ENCODE peak calls at places on chromosomes 5 and 9, in nine cellular contexts. One of them, this sample, is unnamed.

GRCh38 chr9:1013018-1013417 is 36.6 kb downstream of the DMRT3 start:
- DNase-seq in spleen: no peak
- DNase-seq in trophoblast cell: no peak
- DNase-seq in KG1: no peak
- DNase-seq in A549: no peak
- DNase-seq in GM13977: no peak
- DNase-seq in RCC 7860: no peak
- DNase-seq in CD4-positive, alpha-beta T cell: no peak
- DNase-seq in mesenchymal stem cell: no peak
- DNase-seq in this sample: no peak

GRCh38 chr9:88697764-88698436 is 162.9 kb downstream of the NXNL2 start:
- DNase-seq in trophoblast cell: no peak
- DNase-seq in RCC 7860: no peak
- DNase-seq in CD4-positive, alpha-beta T cell: no peak
- DNase-seq in KG1: no peak
- DNase-seq in A549: no peak
- DNase-seq in mesenchymal stem cell: peak
- DNase-seq in GM13977: no peak
- DNase-seq in spleen: no peak
- DNase-seq in this sample: no peak

GRCh38 chr9:136996361-136997281 is at the start of gene CLIC3:
- DNase-seq in CD4-positive, alpha-beta T cell: peak
- DNase-seq in GM13977: no peak
- DNase-seq in RCC 7860: no peak
- DNase-seq in mesenchymal stem cell: peak
- DNase-seq in trophoblast cell: peak
- DNase-seq in spleen: peak
- DNase-seq in A549: peak
- DNase-seq in KG1: no peak
- DNase-seq in this sample: no peak

GRCh38 chr5:122316652-122317051 is 4.6 kb downstream of the SNCAIP start:
- DNase-seq in GM13977: no peak
- DNase-seq in KG1: no peak
- DNase-seq in RCC 7860: no peak
- DNase-seq in spleen: no peak
- DNase-seq in trophoblast cell: no peak
- DNase-seq in A549: no peak
- DNase-seq in mesenchymal stem cell: no peak
- DNase-seq in CD4-positive, alpha-beta T cell: no peak
- DNase-seq in this sample: no peak

GRCh38 chr5:11790201-11790600 is 114.0 kb downstream of the CTNND2 start:
- DNase-seq in mesenchymal stem cell: no peak
- DNase-seq in trophoblast cell: no peak
- DNase-seq in KG1: no peak
- DNase-seq in RCC 7860: no peak
- DNase-seq in GM13977: no peak
- DNase-seq in spleen: no peak
- DNase-seq in CD4-positive, alpha-beta T cell: no peak
- DNase-seq in A549: no peak
- DNase-seq in this sample: no peak

GRCh38 chr5:65480306-65480865 is 1.3 kb downstream of the ADAMTS6 start:
- DNase-seq in CD4-positive, alpha-beta T cell: peak
- DNase-seq in A549: no peak
- DNase-seq in KG1: peak
- DNase-seq in RCC 7860: peak
- DNase-seq in GM13977: no peak
- DNase-seq in spleen: no peak
- DNase-seq in mesenchymal stem cell: peak
- DNase-seq in trophoblast cell: peak
- DNase-seq in this sample: peak

GRCh38 chr5:7261049-7261448 is 134.9 kb upstream of the ADCY2 start:
- DNase-seq in GM13977: peak
- DNase-seq in trophoblast cell: peak
- DNase-seq in mesenchymal stem cell: peak
- DNase-seq in CD4-positive, alpha-beta T cell: no peak
- DNase-seq in KG1: no peak
- DNase-seq in spleen: no peak
- DNase-seq in RCC 7860: no peak
- DNase-seq in A549: peak
- DNase-seq in this sample: no peak

GRCh38 chr9:101311759-101312420 is 72.9 kb downstream of the BAAT start:
- DNase-seq in A549: peak
- DNase-seq in KG1: peak
- DNase-seq in RCC 7860: peak
- DNase-seq in spleen: no peak
- DNase-seq in trophoblast cell: peak
- DNase-seq in CD4-positive, alpha-beta T cell: no peak
- DNase-seq in mesenchymal stem cell: peak
- DNase-seq in GM13977: peak
- DNase-seq in this sample: peak

GRCh38 chr5:147554285-147554817 is 44.5 kb upstream of the DPYSL3 start:
- DNase-seq in A549: no peak
- DNase-seq in KG1: no peak
- DNase-seq in GM13977: no peak
- DNase-seq in spleen: no peak
- DNase-seq in RCC 7860: peak
- DNase-seq in CD4-positive, alpha-beta T cell: no peak
- DNase-seq in trophoblast cell: peak
- DNase-seq in mesenchymal stem cell: peak
- DNase-seq in this sample: peak

GRCh38 chr9:34157308-34157707 is 21.5 kb upstream of the UBAP1 start:
- DNase-seq in mesenchymal stem cell: no peak
- DNase-seq in trophoblast cell: no peak
- DNase-seq in A549: no peak
- DNase-seq in RCC 7860: no peak
- DNase-seq in CD4-positive, alpha-beta T cell: no peak
- DNase-seq in spleen: no peak
- DNase-seq in GM13977: no peak
- DNase-seq in KG1: no peak
- DNase-seq in this sample: no peak

GRCh38 chr9:107983762-107984161 is 494.2 kb upstream of the KLF4 start:
- DNase-seq in mesenchymal stem cell: no peak
- DNase-seq in CD4-positive, alpha-beta T cell: no peak
- DNase-seq in spleen: no peak
- DNase-seq in GM13977: no peak
- DNase-seq in KG1: no peak
- DNase-seq in A549: no peak
- DNase-seq in trophoblast cell: no peak
- DNase-seq in RCC 7860: no peak
- DNase-seq in this sample: no peak

GRCh38 chr9:98927724-98928123 is 16.0 kb upstream of the COL15A1 start:
- DNase-seq in spleen: no peak
- DNase-seq in mesenchymal stem cell: no peak
- DNase-seq in A549: no peak
- DNase-seq in KG1: no peak
- DNase-seq in GM13977: no peak
- DNase-seq in trophoblast cell: no peak
- DNase-seq in CD4-positive, alpha-beta T cell: no peak
- DNase-seq in RCC 7860: no peak
- DNase-seq in this sample: no peak

GRCh38 chr9:98997580-98997979 is 53.9 kb downstream of the COL15A1 start:
- DNase-seq in RCC 7860: no peak
- DNase-seq in trophoblast cell: no peak
- DNase-seq in GM13977: no peak
- DNase-seq in KG1: no peak
- DNase-seq in mesenchymal stem cell: peak
- DNase-seq in spleen: no peak
- DNase-seq in CD4-positive, alpha-beta T cell: no peak
- DNase-seq in A549: no peak
- DNase-seq in this sample: peak

GRCh38 chr5:89396262-89396975 is 513.4 kb upstream of the MEF2C start:
- DNase-seq in trophoblast cell: peak
- DNase-seq in CD4-positive, alpha-beta T cell: no peak
- DNase-seq in RCC 7860: no peak
- DNase-seq in KG1: no peak
- DNase-seq in A549: no peak
- DNase-seq in mesenchymal stem cell: peak
- DNase-seq in GM13977: no peak
- DNase-seq in spleen: no peak
- DNase-seq in this sample: peak

GRCh38 chr9:15304620-15305019 is 2.4 kb downstream of the TTC39B start:
- DNase-seq in A549: no peak
- DNase-seq in RCC 7860: no peak
- DNase-seq in trophoblast cell: no peak
- DNase-seq in spleen: no peak
- DNase-seq in KG1: no peak
- DNase-seq in mesenchymal stem cell: no peak
- DNase-seq in GM13977: no peak
- DNase-seq in CD4-positive, alpha-beta T cell: no peak
- DNase-seq in this sample: no peak

GRCh38 chr9:110148384-110148783 is 59.6 kb downstream of the C9orf152 start:
- DNase-seq in spleen: peak
- DNase-seq in CD4-positive, alpha-beta T cell: no peak
- DNase-seq in mesenchymal stem cell: peak
- DNase-seq in GM13977: peak
- DNase-seq in KG1: no peak
- DNase-seq in trophoblast cell: peak
- DNase-seq in RCC 7860: no peak
- DNase-seq in A549: no peak
- DNase-seq in this sample: no peak

GRCh38 chr5:93395891-93396465 is 185.0 kb downstream of the NR2F1-AS1 start:
- DNase-seq in A549: no peak
- DNase-seq in CD4-positive, alpha-beta T cell: no peak
- DNase-seq in RCC 7860: no peak
- DNase-seq in spleen: no peak
- DNase-seq in mesenchymal stem cell: peak
- DNase-seq in GM13977: no peak
- DNase-seq in KG1: no peak
- DNase-seq in trophoblast cell: no peak
- DNase-seq in this sample: no peak

GRCh38 chr9:16023466-16023865 is 470.6 kb downstream of the CCDC171 start:
- DNase-seq in mesenchymal stem cell: no peak
- DNase-seq in trophoblast cell: no peak
- DNase-seq in A549: no peak
- DNase-seq in spleen: no peak
- DNase-seq in KG1: no peak
- DNase-seq in GM13977: no peak
- DNase-seq in CD4-positive, alpha-beta T cell: no peak
- DNase-seq in RCC 7860: no peak
- DNase-seq in this sample: no peak

GRCh38 chr9:3962467-3962866 is 337.4 kb downstream of the GLIS3 start:
- DNase-seq in mesenchymal stem cell: peak
- DNase-seq in A549: peak
- DNase-seq in GM13977: no peak
- DNase-seq in spleen: no peak
- DNase-seq in CD4-positive, alpha-beta T cell: no peak
- DNase-seq in trophoblast cell: no peak
- DNase-seq in KG1: no peak
- DNase-seq in RCC 7860: no peak
- DNase-seq in this sample: peak

GRCh38 chr5:95823241-95823737 is 763 bp upstream of the GLRX start:
- DNase-seq in CD4-positive, alpha-beta T cell: no peak
- DNase-seq in RCC 7860: no peak
- DNase-seq in trophoblast cell: no peak
- DNase-seq in GM13977: no peak
- DNase-seq in A549: no peak
- DNase-seq in KG1: no peak
- DNase-seq in mesenchymal stem cell: no peak
- DNase-seq in spleen: no peak
- DNase-seq in this sample: peak

GRCh38 chr9:81819859-81820546 is 108.2 kb upstream of the SPATA31D4 start:
- DNase-seq in spleen: no peak
- DNase-seq in GM13977: no peak
- DNase-seq in RCC 7860: no peak
- DNase-seq in mesenchymal stem cell: no peak
- DNase-seq in KG1: no peak
- DNase-seq in A549: no peak
- DNase-seq in trophoblast cell: no peak
- DNase-seq in CD4-positive, alpha-beta T cell: no peak
- DNase-seq in this sample: no peak

GRCh38 chr5:52693279-52693678 is 94.4 kb upstream of the ITGA1 start:
- DNase-seq in mesenchymal stem cell: peak
- DNase-seq in CD4-positive, alpha-beta T cell: peak
- DNase-seq in spleen: peak
- DNase-seq in KG1: no peak
- DNase-seq in A549: no peak
- DNase-seq in trophoblast cell: peak
- DNase-seq in GM13977: peak
- DNase-seq in RCC 7860: no peak
- DNase-seq in this sample: peak

GRCh38 chr5:40627708-40628107 is 52.0 kb upstream of the PTGER4 start:
- DNase-seq in KG1: no peak
- DNase-seq in spleen: no peak
- DNase-seq in RCC 7860: no peak
- DNase-seq in A549: no peak
- DNase-seq in GM13977: no peak
- DNase-seq in mesenchymal stem cell: peak
- DNase-seq in CD4-positive, alpha-beta T cell: no peak
- DNase-seq in trophoblast cell: no peak
- DNase-seq in this sample: peak

GRCh38 chr5:44365351-44365750 is 23.9 kb downstream of the FGF10 start:
- DNase-seq in trophoblast cell: peak
- DNase-seq in spleen: no peak
- DNase-seq in CD4-positive, alpha-beta T cell: no peak
- DNase-seq in mesenchymal stem cell: peak
- DNase-seq in A549: no peak
- DNase-seq in RCC 7860: no peak
- DNase-seq in GM13977: no peak
- DNase-seq in KG1: no peak
- DNase-seq in this sample: peak

GRCh38 chr5:132211787-132212186 is 15.9 kb downstream of the P4HA2 start:
- DNase-seq in mesenchymal stem cell: no peak
- DNase-seq in KG1: no peak
- DNase-seq in A549: no peak
- DNase-seq in trophoblast cell: no peak
- DNase-seq in RCC 7860: no peak
- DNase-seq in CD4-positive, alpha-beta T cell: no peak
- DNase-seq in GM13977: no peak
- DNase-seq in spleen: no peak
- DNase-seq in this sample: peak

GRCh38 chr9:8835291-8835690 is 1035.7 kb upstream of the DMAC1 start:
- DNase-seq in trophoblast cell: no peak
- DNase-seq in RCC 7860: no peak
- DNase-seq in A549: no peak
- DNase-seq in spleen: no peak
- DNase-seq in CD4-positive, alpha-beta T cell: no peak
- DNase-seq in GM13977: no peak
- DNase-seq in KG1: no peak
- DNase-seq in mesenchymal stem cell: no peak
- DNase-seq in this sample: no peak

GRCh38 chr5:28810751-28811136 is 1772.4 kb upstream of the CDH9 start:
- DNase-seq in CD4-positive, alpha-beta T cell: no peak
- DNase-seq in trophoblast cell: no peak
- DNase-seq in A549: no peak
- DNase-seq in RCC 7860: no peak
- DNase-seq in GM13977: no peak
- DNase-seq in mesenchymal stem cell: no peak
- DNase-seq in KG1: no peak
- DNase-seq in spleen: no peak
- DNase-seq in this sample: no peak

GRCh38 chr5:80128129-80128528 is 93.0 kb downstream of the THBS4 start:
- DNase-seq in GM13977: no peak
- DNase-seq in CD4-positive, alpha-beta T cell: no peak
- DNase-seq in A549: no peak
- DNase-seq in spleen: no peak
- DNase-seq in mesenchymal stem cell: peak
- DNase-seq in trophoblast cell: peak
- DNase-seq in KG1: no peak
- DNase-seq in RCC 7860: no peak
- DNase-seq in this sample: peak

GRCh38 chr9:35645736-35646582 is 4.8 kb downstream of the SIT1 start:
- DNase-seq in mesenchymal stem cell: no peak
- DNase-seq in KG1: peak
- DNase-seq in spleen: no peak
- DNase-seq in A549: no peak
- DNase-seq in GM13977: peak
- DNase-seq in CD4-positive, alpha-beta T cell: no peak
- DNase-seq in RCC 7860: no peak
- DNase-seq in trophoblast cell: peak
- DNase-seq in this sample: no peak

GRCh38 chr5:2591777-2592453 is 159.6 kb downstream of the IRX2 start:
- DNase-seq in A549: no peak
- DNase-seq in trophoblast cell: no peak
- DNase-seq in spleen: no peak
- DNase-seq in RCC 7860: no peak
- DNase-seq in GM13977: no peak
- DNase-seq in CD4-positive, alpha-beta T cell: no peak
- DNase-seq in KG1: no peak
- DNase-seq in mesenchymal stem cell: no peak
- DNase-seq in this sample: no peak

GRCh38 chr9:7258688-7259396 is 501.1 kb downstream of the KDM4C start:
- DNase-seq in KG1: no peak
- DNase-seq in spleen: no peak
- DNase-seq in trophoblast cell: peak
- DNase-seq in RCC 7860: no peak
- DNase-seq in A549: no peak
- DNase-seq in GM13977: no peak
- DNase-seq in mesenchymal stem cell: no peak
- DNase-seq in CD4-positive, alpha-beta T cell: no peak
- DNase-seq in this sample: no peak